ENCODE peak calls at places on chromosome 15, in five cellular contexts. P is DND-41, K is fibroblast of lung, Z is stomach, H is breast epithelium. Y is an unnamed sample.

GRCh38 chr15:70752142-70752754 is 11.1 kb downstream of the UACA start:
- DNase-seq in P (peak; percentile 26), H (no peak), K (peak; percentile 41), Z (no peak), Y (no peak)

GRCh38 chr15:100057281-100057680 is 284.5 kb downstream of the ADAMTS17 start:
- DNase-seq in Z (no peak), H (no peak), P (no peak), K (no peak), Y (no peak)

GRCh38 chr15:96273317-96274086 is 57.0 kb upstream of the NR2F2 start:
- DNase-seq in H (no peak), P (peak; percentile 3), K (peak; percentile 91), Z (no peak), Y (no peak)

GRCh38 chr15:39556461-39556860 is 24.4 kb upstream of the THBS1 start:
- DNase-seq in H (no peak), P (no peak), Z (no peak), K (peak; percentile 88), Y (no peak)

GRCh38 chr15:93082861-93083260 is 6.2 kb downstream of the RGMA start:
- DNase-seq in H (no peak), K (no peak), Z (no peak), P (no peak), Y (no peak)

GRCh38 chr15:33789141-33789540 is 179.2 kb upstream of the CHRM5 start:
- DNase-seq in Z (no peak), P (no peak), K (peak; percentile 24), H (no peak), Y (no peak)

GRCh38 chr15:35466476-35466875 is 79.5 kb downstream of the DPH6 start:
- DNase-seq in H (no peak), Z (no peak), K (peak; percentile 11), P (no peak), Y (no peak)

GRCh38 chr15:97189152-97189551 is 771.4 kb upstream of the ARRDC4 start:
- DNase-seq in K (peak; percentile 74), H (no peak), P (no peak), Z (no peak), Y (no peak)

GRCh38 chr15:28273468-28273867 is 48.5 kb downstream of the HERC2 start:
- DNase-seq in K (peak; percentile 38), Z (no peak), H (no peak), P (no peak), Y (no peak)

GRCh38 chr15:57323806-57324589 is 52.3 kb upstream of the CGNL1 start:
- DNase-seq in K (no peak), H (peak; percentile 78), P (peak; percentile 80), Z (no peak), Y (peak; percentile 25)

GRCh38 chr15:38536201-38536676 is 28.4 kb downstream of the RASGRP1 start:
- DNase-seq in K (peak; percentile 25), H (no peak), Z (peak; percentile 31), P (no peak), Y (no peak)

GRCh38 chr15:29538110-29538509 is 268.5 kb upstream of the NSMCE3 start:
- DNase-seq in H (no peak), P (no peak), K (no peak), Z (no peak), Y (no peak)

GRCh38 chr15:31046759-31047359 is 54.7 kb downstream of the TRPM1 start:
- DNase-seq in Z (no peak), H (no peak), P (no peak), K (no peak), Y (no peak)

GRCh38 chr15:80950291-80951078 is 39.1 kb downstream of the MESD start:
- DNase-seq in H (no peak), Z (no peak), P (no peak), K (no peak), Y (no peak)
- TF ChIP-seq CTCF in H (no peak), Z (no peak), P (no peak), K (no peak), Y (no peak)

DNA sequence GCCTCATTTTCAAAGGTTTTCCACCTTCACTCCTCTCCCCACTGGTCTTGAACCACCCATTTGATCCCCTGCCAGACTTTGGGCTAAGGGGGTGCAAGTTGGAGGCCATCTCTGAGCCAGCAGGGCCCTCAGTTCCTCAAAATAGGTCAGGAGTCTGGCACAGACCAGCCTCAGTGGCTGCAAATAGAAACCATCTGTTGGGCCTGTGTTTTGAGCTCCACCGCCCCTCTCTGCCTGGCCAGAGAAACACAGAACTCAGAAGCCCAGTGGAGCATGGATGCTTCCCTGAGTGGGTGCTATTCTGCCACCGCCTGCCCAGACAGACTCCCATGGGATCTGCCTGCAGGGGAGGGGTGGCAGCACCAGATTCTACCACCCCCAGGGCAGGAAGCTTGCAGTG is 56.3 kb downstream of the CORO2B start:
- DNase-seq in P (no peak), H (no peak), K (peak; percentile 54), Z (no peak), Y (no peak)
- H3K27ac ChIP-seq in P (no peak overlapping the region), H (no peak overlapping the region), K (no peak overlapping the region), Z (no peak overlapping the region), Y (no peak overlapping the region)

GRCh38 chr15:76866716-76867321 is 38.3 kb downstream of the SCAPER start:
- DNase-seq in P (peak; percentile 12), K (peak; percentile 66), Z (no peak), H (no peak), Y (no peak)

GRCh38 chr15:76863693-76864092 is 41.4 kb downstream of the SCAPER start:
- DNase-seq in K (no peak), Z (no peak), P (no peak), H (no peak), Y (no peak)

GRCh38 chr15:76866008-76866407 is 39.1 kb downstream of the SCAPER start:
- DNase-seq in K (peak; percentile 11), Z (no peak), H (no peak), P (no peak), Y (no peak)

GRCh38 chr15:76863123-76863522 is 42.0 kb downstream of the SCAPER start:
- DNase-seq in Z (no peak), K (no peak), P (no peak), H (no peak), Y (no peak)

DNA sequence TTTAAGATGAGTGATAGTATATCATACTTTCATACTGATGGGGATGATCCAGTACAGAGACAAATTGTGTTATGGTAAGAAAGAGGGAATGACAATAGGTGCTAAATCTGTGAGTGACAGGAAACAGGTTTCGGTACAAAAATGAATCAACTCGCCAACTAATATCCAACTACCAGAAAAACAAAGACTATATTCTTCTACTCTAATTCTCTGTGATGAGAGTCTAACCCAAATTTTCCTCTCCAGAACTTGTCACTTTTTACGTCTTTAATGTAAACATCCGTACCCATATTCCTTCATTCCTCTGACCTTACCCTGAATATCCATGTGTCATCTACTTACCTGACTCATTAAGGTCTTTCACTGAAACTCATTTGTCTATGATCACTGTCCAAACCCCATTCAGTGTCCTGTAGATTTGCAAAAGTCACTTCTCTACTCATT is 39.6 kb downstream of the SCAPER start:
- DNase-seq in K (no peak), P (no peak), Z (no peak), H (no peak), Y (no peak)
- H3K4me3 ChIP-seq in K (no peak overlapping the region), P (no peak overlapping the region), Z (no peak overlapping the region), H (no peak overlapping the region), Y (no peak overlapping the region)

DNA sequence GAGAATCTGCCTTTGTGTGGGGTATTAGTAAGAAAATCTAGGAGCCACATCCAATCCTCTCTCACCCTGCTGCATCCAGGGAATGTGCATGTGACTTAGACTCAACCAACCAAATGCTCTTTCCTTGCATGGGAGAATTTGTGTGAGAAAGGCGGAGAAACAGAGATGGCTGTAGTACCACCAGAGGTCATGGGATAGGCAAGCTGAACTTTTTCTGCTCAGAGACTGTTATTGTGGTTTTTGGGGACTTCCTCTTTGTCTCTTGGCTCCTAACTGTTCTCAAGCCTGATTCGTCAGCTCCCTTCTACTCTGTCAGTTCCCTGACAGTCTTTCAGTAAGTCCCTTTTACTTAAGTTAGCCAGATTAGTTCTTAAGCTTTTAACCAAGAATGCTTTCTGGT is 2.6 kb upstream of the ZSCAN2 start:
- DNase-seq in Z (no peak), H (no peak), K (no peak), P (peak; percentile 66), Y (no peak)
- TF ChIP-seq CTCF in Z (no peak), H (no peak), K (no peak), P (peak; percentile 46), Y (no peak)

GRCh38 chr15:84819291-84819768 is 2.2 kb downstream of the ALPK3 start:
- DNase-seq in H (no peak), K (no peak), Z (no peak), P (no peak), Y (no peak)

GRCh38 chr15:84816694-84817460 is at the start of gene ALPK3:
- DNase-seq in H (no peak), K (no peak), Z (peak; percentile 47), P (no peak), Y (no peak)

GRCh38 chr15:84819791-84820190 is 2.6 kb downstream of the ALPK3 start:
- DNase-seq in P (no peak), K (no peak), Z (no peak), H (no peak), Y (no peak)

GRCh38 chr15:84817461-84818081 is 415 bp downstream of the ALPK3 start:
- DNase-seq in Z (no peak), H (no peak), P (no peak), K (no peak), Y (no peak)

GRCh38 chr15:84818221-84819131 is 1.3 kb downstream of the ALPK3 start:
- DNase-seq in P (peak; percentile 19), H (no peak), K (peak; percentile 17), Z (no peak), Y (no peak)
- H3K27ac ChIP-seq in P (no peak overlapping the region), H (peak overlapping the region; percentile 31), K (no peak overlapping the region), Z (peak overlapping the region; percentile 93), Y (no peak overlapping the region)